ENCODE peak calls at places on chromosomes 1 and 21, in seven cellular contexts. S is EH; H is A549; L is stimulated activated CD4-positive, alpha-beta T cell treated with anti-CD3 and anti-CD28 coated beads, Interleukin-12 subunit alpha, Interleukin-12 subunit beta, amount 100 ng/mL, for 4 hours; W is mucosa of gallbladder; T is CD4-positive, alpha-beta memory T cell; A is activated CD4-positive, alpha-beta T cell treated with anti-CD3 and anti-CD28 coated beads for 24 hours. K is an unnamed sample.

GRCh38 chr1:223233410-223234163 is 90.5 kb upstream of the TLR5 start:
- DNase-seq in S (peak; percentile 79), H (peak; percentile 42), L (no peak), W (peak; percentile 22), T (no peak), A (no peak), K (no peak)

GRCh38 chr21:34887729-34888568 is 161.2 kb downstream of the RUNX1 start:
- DNase-seq in S (peak; percentile 98), H (peak; percentile 50), L (peak; percentile 87), W (peak; percentile 75), T (peak; percentile 83), A (peak; percentile 82), K (peak; percentile 80)

GRCh38 chr1:205660361-205660760 is 19.9 kb downstream of the SLC45A3 start:
- DNase-seq in S (no peak), H (no peak), L (no peak), W (no peak), T (no peak), A (no peak), K (no peak)

GRCh38 chr1:188251039-188251438 is 1422.3 kb downstream of the PLA2G4A start:
- DNase-seq in S (no peak), H (no peak), L (no peak), W (no peak), T (no peak), A (no peak), K (no peak)

GRCh38 chr21:45129231-45129923 is 55.0 kb downstream of the ADARB1 start:
- DNase-seq in S (peak; percentile 85), H (no peak), L (no peak), W (no peak), T (no peak), A (no peak), K (no peak)

GRCh38 chr1:5579966-5580365 is 412.3 kb downstream of the NPHP4 start:
- DNase-seq in S (no peak), H (no peak), L (no peak), W (no peak), T (no peak), A (no peak), K (no peak)

GRCh38 chr21:32392299-32392879 is 423 bp downstream of the URB1 start:
- DNase-seq in S (no peak), H (no peak), L (peak; percentile 6), W (no peak), T (no peak), A (no peak), K (no peak)

GRCh38 chr1:2300851-2301606 is 72.9 kb downstream of the SKI start:
- DNase-seq in S (peak; percentile 75), H (no peak), L (peak; percentile 71), W (peak; percentile 81), T (peak; percentile 97), A (peak; percentile 76), K (peak; percentile 97)

GRCh38 chr1:186026946-186027345 is 292.8 kb downstream of the HMCN1 start:
- DNase-seq in S (peak; percentile 48), H (no peak), L (no peak), W (no peak), T (no peak), A (no peak), K (no peak)

GRCh38 chr1:26302733-26303405 is 3.6 kb downstream of the UBXN11 start:
- DNase-seq in S (peak; percentile 93), H (no peak), L (no peak), W (no peak), T (no peak), A (no peak), K (no peak)

GRCh38 chr1:24946861-24947658 is 17.0 kb upstream of the RUNX3 start:
- DNase-seq in S (peak; percentile 65), H (no peak), L (no peak), W (no peak), T (no peak), A (no peak), K (no peak)

GRCh38 chr21:42658320-42659105 is 5.1 kb downstream of the PDE9A start:
- DNase-seq in S (no peak), H (no peak), L (no peak), W (no peak), T (no peak), A (no peak), K (no peak)

GRCh38 chr1:109773900-109774485 is 10.3 kb upstream of the EPS8L3 start:
- DNase-seq in S (no peak), H (no peak), L (no peak), W (no peak), T (no peak), A (no peak), K (no peak)

GRCh38 chr1:59674605-59675004 is 140.1 kb upstream of the HOOK1 start:
- DNase-seq in S (peak; percentile 16), H (no peak), L (no peak), W (peak; percentile 24), T (no peak), A (no peak), K (no peak)